ENCODE peak calls at places on chromosome 2, in eight cellular contexts. L is mucosa of descending colon; A is fibroblast of the aortic adventitia; V is germinal center; G is endothelial cell; J is LoVo; S is stimulated activated CD4-positive, alpha-beta T cell treated with anti-CD3 and anti-CD28 coated beads, Interleukin-1b, Interleukin-23, amount 100 ng/mL, for 48 hours; D is left colon. P is an unnamed sample.

GRCh38 chr2:28448738-28449100 is 47.1 kb upstream of the PLB1 start:
- DNase-seq in L (no peak), A (no peak), V (no peak), G (no peak), J (no peak), S (no peak), D (no peak), P (no peak)

GRCh38 chr2:135132314-135132713 is 80.2 kb downstream of the RAB3GAP1 start:
- DNase-seq in L (no peak), A (peak; percentile 35), V (no peak), G (no peak), J (no peak), S (no peak), D (no peak), P (peak; percentile 54)

GRCh38 chr2:220127857-220128256 is 500.4 kb downstream of the SLC4A3 start:
- DNase-seq in L (no peak), A (no peak), V (no peak), G (no peak), J (no peak), S (no peak), D (no peak), P (no peak)

GRCh38 chr2:168336786-168337388 is 89.5 kb upstream of the STK39 start:
- DNase-seq in L (peak; percentile 75), A (no peak), V (peak; percentile 38), G (no peak), J (peak; percentile 82), S (peak; percentile 65), D (peak; percentile 74), P (no peak)

GRCh38 chr2:65043001-65043400 is 13.2 kb upstream of the CEP68 start:
- DNase-seq in L (no peak), A (no peak), V (no peak), G (peak; percentile 28), J (no peak), S (no peak), D (no peak), P (no peak)

GRCh38 chr2:17713291-17713690 is 40.3 kb downstream of the SMC6 start:
- DNase-seq in L (no peak), A (no peak), V (no peak), G (no peak), J (no peak), S (no peak), D (no peak), P (no peak)

GRCh38 chr2:177667626-177668025 is 275.1 kb downstream of the AGPS start:
- DNase-seq in L (no peak), A (no peak), V (no peak), G (no peak), J (no peak), S (no peak), D (no peak), P (peak; percentile 41)

GRCh38 chr2:61763605-61764034 is 90.2 kb downstream of the FAM161A start:
- DNase-seq in L (peak; percentile 86), A (peak; percentile 84), V (peak; percentile 14), G (peak; percentile 73), J (peak; percentile 86), S (no peak), D (peak; percentile 86), P (peak; percentile 89)

GRCh38 chr2:127064642-127065250 is 42.2 kb downstream of the BIN1 start:
- DNase-seq in L (peak; percentile 76), A (peak; percentile 93), V (no peak), G (peak; percentile 68), J (peak; percentile 97), S (peak; percentile 87), D (peak; percentile 87), P (peak; percentile 97)

GRCh38 chr2:26561918-26562810 is 79.0 kb downstream of the CIB4 start:
- DNase-seq in L (peak; percentile 73), A (no peak), V (peak; percentile 38), G (peak; percentile 48), J (peak; percentile 65), S (peak; percentile 30), D (peak; percentile 58), P (peak; percentile 5)

GRCh38 chr2:10402652-10403215 is 45.4 kb downstream of the ODC1 start:
- DNase-seq in L (no peak), A (no peak), V (no peak), G (no peak), J (no peak), S (no peak), D (no peak), P (no peak)

GRCh38 chr2:204282525-204282924 is 262.8 kb upstream of the PARD3B start:
- DNase-seq in L (no peak), A (no peak), V (no peak), G (no peak), J (peak; percentile 22), S (no peak), D (no peak), P (no peak)

GRCh38 chr2:234939976-234940375 is 11.8 kb upstream of the SH3BP4 start:
- DNase-seq in L (no peak), A (no peak), V (no peak), G (no peak), J (no peak), S (no peak), D (no peak), P (no peak)

GRCh38 chr2:92073036-92073814 is 2798.0 kb upstream of the TEKT4 start:
- DNase-seq in L (peak; percentile 11), A (no peak), V (no peak), G (no peak), J (no peak), S (no peak), D (no peak), P (no peak)

GRCh38 chr2:241272298-241272721 is 43.2 kb downstream of the HDLBP start:
- DNase-seq in L (peak; percentile 64), A (no peak), V (peak; percentile 47), G (peak; percentile 51), J (no peak), S (no peak), D (peak; percentile 26), P (no peak)

GRCh38 chr2:108643450-108643849 is 75.8 kb upstream of the RANBP2 start:
- DNase-seq in L (no peak), A (no peak), V (no peak), G (no peak), J (no peak), S (no peak), D (no peak), P (no peak)

GRCh38 chr2:206971805-206972204 is 32.5 kb downstream of the CPO start:
- DNase-seq in L (peak; percentile 21), A (peak; percentile 85), V (no peak), G (no peak), J (no peak), S (no peak), D (no peak), P (peak; percentile 81)

GRCh38 chr2:219124379-219125110 is 36.1 kb downstream of the NHEJ1 start:
- DNase-seq in L (peak; percentile 68), A (peak; percentile 74), V (no peak), G (no peak), J (peak; percentile 29), S (no peak), D (peak; percentile 87), P (peak; percentile 84)

P was measured in fibroblast of mammary gland.